ENCODE peak calls at places on chromosomes 1 and 21, in ten cellular contexts. One of them, this sample, is unnamed.

GRCh38 chr1:169576241-169576933 is 9.9 kb downstream of the F5 start:
- DNase-seq in AG08395: no peak
- DNase-seq in substantia nigra: no peak
- DNase-seq in amygdala: no peak
- DNase-seq in stimulated activated CD8-positive, alpha-beta memory T cell treated with anti-CD3 and anti-CD28 coated beads, Interleukin-15, amount 100 ng/mL, for 4 hours: no peak
- DNase-seq in nephron progenitor cell: no peak
- DNase-seq in endothelial cell: no peak
- DNase-seq in CD4-positive, alpha-beta T cell: no peak
- DNase-seq in osteocyte: no peak
- DNase-seq in NK-92 treated with Interleukin-12 subunit alpha and Interleukin-12 subunit beta, amount 100 ng/mL, for 24 hours: no peak
- DNase-seq in this sample: no peak

GRCh38 chr1:6795661-6796060 is 10.4 kb downstream of the CAMTA1 start:
- DNase-seq in CD4-positive, alpha-beta T cell: no peak
- DNase-seq in NK-92 treated with Interleukin-12 subunit alpha and Interleukin-12 subunit beta, amount 100 ng/mL, for 24 hours: no peak
- DNase-seq in AG08395: peak
- DNase-seq in stimulated activated CD8-positive, alpha-beta memory T cell treated with anti-CD3 and anti-CD28 coated beads, Interleukin-15, amount 100 ng/mL, for 4 hours: no peak
- DNase-seq in osteocyte: no peak
- DNase-seq in nephron progenitor cell: no peak
- DNase-seq in substantia nigra: no peak
- DNase-seq in endothelial cell: no peak
- DNase-seq in amygdala: no peak
- DNase-seq in this sample: no peak

GRCh38 chr1:30627206-30627605 is 96.2 kb downstream of the MATN1 start:
- DNase-seq in substantia nigra: no peak
- DNase-seq in osteocyte: no peak
- DNase-seq in NK-92 treated with Interleukin-12 subunit alpha and Interleukin-12 subunit beta, amount 100 ng/mL, for 24 hours: no peak
- DNase-seq in nephron progenitor cell: no peak
- DNase-seq in stimulated activated CD8-positive, alpha-beta memory T cell treated with anti-CD3 and anti-CD28 coated beads, Interleukin-15, amount 100 ng/mL, for 4 hours: no peak
- DNase-seq in AG08395: no peak
- DNase-seq in amygdala: no peak
- DNase-seq in CD4-positive, alpha-beta T cell: no peak
- DNase-seq in endothelial cell: no peak
- DNase-seq in this sample: no peak

GRCh38 chr1:215484111-215484914 is 82.8 kb upstream of the KCTD3 start:
- DNase-seq in stimulated activated CD8-positive, alpha-beta memory T cell treated with anti-CD3 and anti-CD28 coated beads, Interleukin-15, amount 100 ng/mL, for 4 hours: no peak
- DNase-seq in osteocyte: no peak
- DNase-seq in substantia nigra: no peak
- DNase-seq in AG08395: no peak
- DNase-seq in nephron progenitor cell: no peak
- DNase-seq in endothelial cell: no peak
- DNase-seq in amygdala: no peak
- DNase-seq in CD4-positive, alpha-beta T cell: no peak
- DNase-seq in NK-92 treated with Interleukin-12 subunit alpha and Interleukin-12 subunit beta, amount 100 ng/mL, for 24 hours: no peak
- DNase-seq in this sample: no peak

GRCh38 chr1:231376875-231377549 is 38.9 kb downstream of the SPRTN start:
- DNase-seq in AG08395: no peak
- DNase-seq in nephron progenitor cell: no peak
- DNase-seq in amygdala: no peak
- DNase-seq in endothelial cell: no peak
- DNase-seq in osteocyte: no peak
- DNase-seq in CD4-positive, alpha-beta T cell: no peak
- DNase-seq in NK-92 treated with Interleukin-12 subunit alpha and Interleukin-12 subunit beta, amount 100 ng/mL, for 24 hours: no peak
- DNase-seq in stimulated activated CD8-positive, alpha-beta memory T cell treated with anti-CD3 and anti-CD28 coated beads, Interleukin-15, amount 100 ng/mL, for 4 hours: no peak
- DNase-seq in substantia nigra: no peak
- DNase-seq in this sample: no peak

GRCh38 chr21:33127154-33127893 is 57.4 kb downstream of the OLIG1 start:
- DNase-seq in endothelial cell: peak
- DNase-seq in CD4-positive, alpha-beta T cell: peak
- DNase-seq in osteocyte: no peak
- DNase-seq in substantia nigra: peak
- DNase-seq in stimulated activated CD8-positive, alpha-beta memory T cell treated with anti-CD3 and anti-CD28 coated beads, Interleukin-15, amount 100 ng/mL, for 4 hours: peak
- DNase-seq in nephron progenitor cell: peak
- DNase-seq in NK-92 treated with Interleukin-12 subunit alpha and Interleukin-12 subunit beta, amount 100 ng/mL, for 24 hours: peak
- DNase-seq in amygdala: peak
- DNase-seq in AG08395: peak
- DNase-seq in this sample: no peak

GRCh38 chr21:36980280-36981048 is 14.0 kb upstream of the HLCS start:
- DNase-seq in substantia nigra: no peak
- DNase-seq in stimulated activated CD8-positive, alpha-beta memory T cell treated with anti-CD3 and anti-CD28 coated beads, Interleukin-15, amount 100 ng/mL, for 4 hours: no peak
- DNase-seq in NK-92 treated with Interleukin-12 subunit alpha and Interleukin-12 subunit beta, amount 100 ng/mL, for 24 hours: no peak
- DNase-seq in osteocyte: no peak
- DNase-seq in AG08395: peak
- DNase-seq in amygdala: no peak
- DNase-seq in endothelial cell: peak
- DNase-seq in nephron progenitor cell: peak
- DNase-seq in CD4-positive, alpha-beta T cell: no peak
- DNase-seq in this sample: no peak

GRCh38 chr1:15272009-15272781 is 25.2 kb downstream of the FHAD1 start:
- DNase-seq in substantia nigra: no peak
- DNase-seq in amygdala: peak
- DNase-seq in endothelial cell: peak
- DNase-seq in AG08395: peak
- DNase-seq in NK-92 treated with Interleukin-12 subunit alpha and Interleukin-12 subunit beta, amount 100 ng/mL, for 24 hours: no peak
- DNase-seq in CD4-positive, alpha-beta T cell: no peak
- DNase-seq in stimulated activated CD8-positive, alpha-beta memory T cell treated with anti-CD3 and anti-CD28 coated beads, Interleukin-15, amount 100 ng/mL, for 4 hours: no peak
- DNase-seq in osteocyte: peak
- DNase-seq in nephron progenitor cell: peak
- DNase-seq in this sample: no peak

GRCh38 chr1:84300991-84301758 is at the start of gene SAMD13:
- DNase-seq in amygdala: peak
- DNase-seq in NK-92 treated with Interleukin-12 subunit alpha and Interleukin-12 subunit beta, amount 100 ng/mL, for 24 hours: no peak
- DNase-seq in stimulated activated CD8-positive, alpha-beta memory T cell treated with anti-CD3 and anti-CD28 coated beads, Interleukin-15, amount 100 ng/mL, for 4 hours: no peak
- DNase-seq in substantia nigra: no peak
- DNase-seq in osteocyte: no peak
- DNase-seq in AG08395: peak
- DNase-seq in endothelial cell: no peak
- DNase-seq in CD4-positive, alpha-beta T cell: peak
- DNase-seq in nephron progenitor cell: peak
- DNase-seq in this sample: no peak

GRCh38 chr1:224929335-224930237 is at the start of gene DNAH14:
- DNase-seq in stimulated activated CD8-positive, alpha-beta memory T cell treated with anti-CD3 and anti-CD28 coated beads, Interleukin-15, amount 100 ng/mL, for 4 hours: no peak
- DNase-seq in nephron progenitor cell: peak
- DNase-seq in NK-92 treated with Interleukin-12 subunit alpha and Interleukin-12 subunit beta, amount 100 ng/mL, for 24 hours: no peak
- DNase-seq in AG08395: peak
- DNase-seq in endothelial cell: peak
- DNase-seq in CD4-positive, alpha-beta T cell: no peak
- DNase-seq in amygdala: no peak
- DNase-seq in osteocyte: peak
- DNase-seq in substantia nigra: no peak
- DNase-seq in this sample: no peak

GRCh38 chr1:209870151-209870831 is 42.5 kb downstream of the UTP25 start:
- DNase-seq in nephron progenitor cell: no peak
- DNase-seq in CD4-positive, alpha-beta T cell: no peak
- DNase-seq in substantia nigra: no peak
- DNase-seq in NK-92 treated with Interleukin-12 subunit alpha and Interleukin-12 subunit beta, amount 100 ng/mL, for 24 hours: no peak
- DNase-seq in amygdala: no peak
- DNase-seq in endothelial cell: no peak
- DNase-seq in stimulated activated CD8-positive, alpha-beta memory T cell treated with anti-CD3 and anti-CD28 coated beads, Interleukin-15, amount 100 ng/mL, for 4 hours: no peak
- DNase-seq in osteocyte: no peak
- DNase-seq in AG08395: no peak
- DNase-seq in this sample: no peak

GRCh38 chr1:86069757-86070145 is 86.8 kb downstream of the COL24A1 start:
- DNase-seq in nephron progenitor cell: no peak
- DNase-seq in amygdala: no peak
- DNase-seq in AG08395: no peak
- DNase-seq in substantia nigra: no peak
- DNase-seq in endothelial cell: no peak
- DNase-seq in osteocyte: no peak
- DNase-seq in NK-92 treated with Interleukin-12 subunit alpha and Interleukin-12 subunit beta, amount 100 ng/mL, for 24 hours: no peak
- DNase-seq in CD4-positive, alpha-beta T cell: no peak
- DNase-seq in stimulated activated CD8-positive, alpha-beta memory T cell treated with anti-CD3 and anti-CD28 coated beads, Interleukin-15, amount 100 ng/mL, for 4 hours: no peak
- DNase-seq in this sample: no peak

GRCh38 chr1:201218409-201218808 is 27.8 kb downstream of the IGFN1 start:
- DNase-seq in CD4-positive, alpha-beta T cell: no peak
- DNase-seq in amygdala: no peak
- DNase-seq in NK-92 treated with Interleukin-12 subunit alpha and Interleukin-12 subunit beta, amount 100 ng/mL, for 24 hours: no peak
- DNase-seq in endothelial cell: no peak
- DNase-seq in nephron progenitor cell: no peak
- DNase-seq in stimulated activated CD8-positive, alpha-beta memory T cell treated with anti-CD3 and anti-CD28 coated beads, Interleukin-15, amount 100 ng/mL, for 4 hours: no peak
- DNase-seq in substantia nigra: no peak
- DNase-seq in AG08395: no peak
- DNase-seq in osteocyte: peak
- DNase-seq in this sample: no peak

GRCh38 chr1:31497601-31498000 is 78.7 kb upstream of the TINAGL1 start:
- DNase-seq in AG08395: no peak
- DNase-seq in NK-92 treated with Interleukin-12 subunit alpha and Interleukin-12 subunit beta, amount 100 ng/mL, for 24 hours: no peak
- DNase-seq in endothelial cell: no peak
- DNase-seq in stimulated activated CD8-positive, alpha-beta memory T cell treated with anti-CD3 and anti-CD28 coated beads, Interleukin-15, amount 100 ng/mL, for 4 hours: no peak
- DNase-seq in substantia nigra: no peak
- DNase-seq in nephron progenitor cell: no peak
- DNase-seq in amygdala: no peak
- DNase-seq in osteocyte: no peak
- DNase-seq in CD4-positive, alpha-beta T cell: no peak
- DNase-seq in this sample: no peak

GRCh38 chr1:146032613-146033219 is 11.2 kb upstream of the HJV start:
- DNase-seq in NK-92 treated with Interleukin-12 subunit alpha and Interleukin-12 subunit beta, amount 100 ng/mL, for 24 hours: no peak
- DNase-seq in stimulated activated CD8-positive, alpha-beta memory T cell treated with anti-CD3 and anti-CD28 coated beads, Interleukin-15, amount 100 ng/mL, for 4 hours: no peak
- DNase-seq in nephron progenitor cell: no peak
- DNase-seq in endothelial cell: no peak
- DNase-seq in osteocyte: no peak
- DNase-seq in amygdala: no peak
- DNase-seq in substantia nigra: no peak
- DNase-seq in AG08395: peak
- DNase-seq in CD4-positive, alpha-beta T cell: no peak
- DNase-seq in this sample: no peak